ENCODE peak calls at places on chromosomes 3 and 15, in four cellular contexts. One of them, this sample, is unnamed.

GRCh38 chr3:55637906-55638635 is 151.0 kb upstream of the WNT5A start:
- DNase-seq in H1: no peak
- DNase-seq in K562: no peak
- DNase-seq in HepG2: no peak
- DNase-seq in this sample: no peak

GRCh38 chr15:40263036-40263754 is 19.7 kb downstream of the ANKRD63 start:
- DNase-seq in H1: no peak
- DNase-seq in K562: no peak
- DNase-seq in HepG2: no peak
- DNase-seq in this sample: no peak

GRCh38 chr3:37997321-37997720 is 6.7 kb downstream of the VILL start:
- DNase-seq in H1: no peak
- DNase-seq in K562: no peak
- DNase-seq in HepG2: no peak
- DNase-seq in this sample: no peak

GRCh38 chr3:72591522-72592421 is 256.5 kb downstream of the SHQ1 start:
- DNase-seq in H1: no peak
- DNase-seq in K562: peak
- DNase-seq in HepG2: no peak
- DNase-seq in this sample: no peak

GRCh38 chr3:182904164-182904563 is 76.2 kb downstream of the DCUN1D1 start:
- DNase-seq in H1: no peak
- DNase-seq in K562: no peak
- DNase-seq in HepG2: no peak
- DNase-seq in this sample: no peak

GRCh38 chr3:114453296-114453888 is 159.6 kb downstream of the TIGIT start:
- DNase-seq in H1: no peak
- DNase-seq in K562: no peak
- DNase-seq in HepG2: no peak
- DNase-seq in this sample: no peak

GRCh38 chr3:183224581-183224980 is 28.5 kb upstream of the B3GNT5 start:
- DNase-seq in H1: no peak
- DNase-seq in K562: no peak
- DNase-seq in HepG2: no peak
- DNase-seq in this sample: no peak

GRCh38 chr3:45640091-45640507 is 45.5 kb downstream of the LIMD1 start:
- DNase-seq in H1: no peak
- DNase-seq in K562: peak
- DNase-seq in HepG2: no peak
- DNase-seq in this sample: no peak

GRCh38 chr15:33358303-33358702 is 47.5 kb downstream of the RYR3 start:
- DNase-seq in H1: no peak
- DNase-seq in K562: no peak
- DNase-seq in HepG2: no peak
- DNase-seq in this sample: no peak

GRCh38 chr15:41620536-41621199 is 39.5 kb upstream of the MGA start:
- DNase-seq in H1: no peak
- DNase-seq in K562: no peak
- DNase-seq in HepG2: no peak
- DNase-seq in this sample: no peak

GRCh38 chr3:175704366-175705041 is 845.4 kb downstream of the NAALADL2 start:
- DNase-seq in H1: no peak
- DNase-seq in K562: no peak
- DNase-seq in HepG2: no peak
- DNase-seq in this sample: no peak

GRCh38 chr3:115494826-115495225 is 128.5 kb upstream of the GAP43 start:
- DNase-seq in H1: no peak
- DNase-seq in K562: no peak
- DNase-seq in HepG2: no peak
- DNase-seq in this sample: no peak

GRCh38 chr3:58029842-58030584 is 21.8 kb downstream of the FLNB start:
- DNase-seq in H1: no peak
- DNase-seq in K562: no peak
- DNase-seq in HepG2: no peak
- DNase-seq in this sample: no peak

GRCh38 chr3:72891053-72891855 is 3.4 kb downstream of the GXYLT2 start:
- DNase-seq in H1: no peak
- DNase-seq in K562: peak
- DNase-seq in HepG2: peak
- DNase-seq in this sample: no peak

GRCh38 chr3:23435318-23435717 is 232.2 kb downstream of the UBE2E2 start:
- DNase-seq in H1: no peak
- DNase-seq in K562: no peak
- DNase-seq in HepG2: no peak
- DNase-seq in this sample: no peak

GRCh38 chr3:187919990-187920389 is 174.7 kb upstream of the BCL6 start:
- DNase-seq in H1: no peak
- DNase-seq in K562: no peak
- DNase-seq in HepG2: no peak
- DNase-seq in this sample: no peak

GRCh38 chr3:158167737-158168469 is 58.0 kb downstream of the RSRC1 start:
- DNase-seq in H1: no peak
- DNase-seq in K562: peak
- DNase-seq in HepG2: peak
- DNase-seq in this sample: peak

GRCh38 chr3:182710557-182711157 is 82.6 kb upstream of the ATP11B start:
- DNase-seq in H1: no peak
- DNase-seq in K562: peak
- DNase-seq in HepG2: peak
- DNase-seq in this sample: peak

GRCh38 chr3:16147226-16147625 is 27.3 kb upstream of the GALNT15 start:
- DNase-seq in H1: no peak
- DNase-seq in K562: no peak
- DNase-seq in HepG2: no peak
- DNase-seq in this sample: no peak

GRCh38 chr3:119330181-119330580 is 36.0 kb downstream of the ARHGAP31 start:
- DNase-seq in H1: no peak
- DNase-seq in K562: no peak
- DNase-seq in HepG2: no peak
- DNase-seq in this sample: no peak

GRCh38 chr15:79004336-79004735 is 59.5 kb upstream of the CTSH start:
- DNase-seq in H1: no peak
- DNase-seq in K562: peak
- DNase-seq in HepG2: peak
- DNase-seq in this sample: peak

GRCh38 chr3:188362405-188362831 is 208.5 kb downstream of the LPP start:
- DNase-seq in H1: no peak
- DNase-seq in K562: no peak
- DNase-seq in HepG2: peak
- DNase-seq in this sample: peak

GRCh38 chr3:69218079-69218478 is 95.7 kb upstream of the LMOD3 start:
- DNase-seq in H1: no peak
- DNase-seq in K562: no peak
- DNase-seq in HepG2: no peak
- DNase-seq in this sample: no peak

GRCh38 chr3:190096345-190096744 is 24.4 kb downstream of the P3H2 start:
- DNase-seq in H1: no peak
- DNase-seq in K562: no peak
- DNase-seq in HepG2: no peak
- DNase-seq in this sample: no peak

GRCh38 chr3:186380622-186381380 is 18.8 kb upstream of the DGKG start:
- DNase-seq in H1: no peak
- DNase-seq in K562: no peak
- DNase-seq in HepG2: no peak
- DNase-seq in this sample: no peak

GRCh38 chr3:16239776-16240175 is 25.0 kb downstream of the DPH3 start:
- DNase-seq in H1: no peak
- DNase-seq in K562: no peak
- DNase-seq in HepG2: no peak
- DNase-seq in this sample: no peak

GRCh38 chr3:49513494-49514179 is 40.6 kb upstream of the BSN start:
- DNase-seq in H1: no peak
- DNase-seq in K562: no peak
- DNase-seq in HepG2: no peak
- DNase-seq in this sample: no peak

GRCh38 chr15:25345943-25346342 is 92.9 kb downstream of the UBE3A start:
- DNase-seq in H1: peak
- DNase-seq in K562: no peak
- DNase-seq in HepG2: peak
- DNase-seq in this sample: no peak

GRCh38 chr3:5875056-5875455 is 687.5 kb downstream of the EDEM1 start:
- DNase-seq in H1: no peak
- DNase-seq in K562: no peak
- DNase-seq in HepG2: no peak
- DNase-seq in this sample: no peak

GRCh38 chr3:63588897-63589296 is 63.6 kb upstream of the SNTN start:
- DNase-seq in H1: no peak
- DNase-seq in K562: no peak
- DNase-seq in HepG2: no peak
- DNase-seq in this sample: no peak

GRCh38 chr15:35697549-35698299 is 151.8 kb upstream of the DPH6 start:
- DNase-seq in H1: no peak
- DNase-seq in K562: no peak
- DNase-seq in HepG2: no peak
- DNase-seq in this sample: no peak

GRCh38 chr3:55341502-55342031 is 145.5 kb downstream of the WNT5A start:
- DNase-seq in H1: no peak
- DNase-seq in K562: no peak
- DNase-seq in HepG2: no peak
- DNase-seq in this sample: no peak

GRCh38 chr3:55729546-55729945 is 242.4 kb upstream of the WNT5A start:
- DNase-seq in H1: no peak
- DNase-seq in K562: no peak
- DNase-seq in HepG2: no peak
- DNase-seq in this sample: no peak

GRCh38 chr15:43518073-43518761 is 809 bp downstream of the MAP1A start:
- DNase-seq in H1: peak
- DNase-seq in K562: peak
- DNase-seq in HepG2: no peak
- DNase-seq in this sample: no peak

GRCh38 chr3:11903447-11903846 is 56.8 kb upstream of the TAMM41 start:
- DNase-seq in H1: no peak
- DNase-seq in K562: no peak
- DNase-seq in HepG2: no peak
- DNase-seq in this sample: no peak
- TF ChIP-seq FOSL1 in H1: no peak
- TF ChIP-seq FOSL1 in K562: no peak
- TF ChIP-seq FOSL1 in HepG2: no peak
- TF ChIP-seq FOSL1 in this sample: no peak

DNA sequence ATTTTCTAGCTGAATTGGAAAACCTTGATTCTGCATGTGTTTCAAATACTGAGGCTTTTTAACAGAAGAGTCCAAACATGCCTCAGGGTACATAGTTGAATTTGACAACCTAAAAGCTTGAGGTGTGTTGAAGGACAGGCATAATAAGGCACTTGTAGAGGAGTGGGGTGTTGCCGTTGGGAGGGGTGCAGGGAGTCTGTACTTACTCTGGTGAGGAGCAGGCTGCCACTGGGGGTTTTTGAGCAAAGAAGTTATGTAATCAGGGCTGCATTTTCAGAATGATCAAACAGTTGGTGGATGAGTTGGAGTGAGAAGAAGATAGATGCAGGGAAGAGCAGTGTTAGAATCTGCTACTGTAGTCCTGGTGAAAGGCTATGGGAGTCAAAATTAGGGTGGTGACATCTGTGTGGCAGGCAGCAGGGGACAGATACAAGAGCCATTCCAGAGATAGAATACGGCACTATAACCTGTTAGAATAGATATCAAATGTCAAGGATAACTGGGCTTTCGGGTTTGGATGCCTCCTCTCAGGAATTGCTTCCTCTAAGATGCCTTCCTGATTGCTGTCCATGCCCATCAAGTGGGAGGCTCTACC is 161.6 kb downstream of the GHSR start:
- DNase-seq in H1: no peak
- DNase-seq in K562: no peak
- DNase-seq in HepG2: no peak
- DNase-seq in this sample: no peak
- H3K27ac ChIP-seq in H1: no peak
- H3K27ac ChIP-seq in K562: no peak
- H3K27ac ChIP-seq in HepG2: peak
- H3K27ac ChIP-seq in this sample: no peak

GRCh38 chr3:133880287-133880686 is 15.4 kb downstream of the RAB6B start:
- DNase-seq in H1: no peak
- DNase-seq in K562: no peak
- DNase-seq in HepG2: no peak
- DNase-seq in this sample: no peak
- TF ChIP-seq FOSL1 in H1: no peak
- TF ChIP-seq FOSL1 in K562: no peak
- TF ChIP-seq FOSL1 in HepG2: no peak
- TF ChIP-seq FOSL1 in this sample: no peak

GRCh38 chr3:52429779-52430415 is 15.0 kb downstream of the SEMA3G start:
- DNase-seq in H1: no peak
- DNase-seq in K562: no peak
- DNase-seq in HepG2: peak
- DNase-seq in this sample: no peak
- H3K27ac ChIP-seq in H1: no peak
- H3K27ac ChIP-seq in K562: no peak
- H3K27ac ChIP-seq in HepG2: peak
- H3K27ac ChIP-seq in this sample: no peak

GRCh38 chr15:69088300-69088965 is 72.0 kb upstream of the GLCE start:
- DNase-seq in H1: no peak
- DNase-seq in K562: no peak
- DNase-seq in HepG2: no peak
- DNase-seq in this sample: no peak
- TF ChIP-seq FOSL1 in H1: no peak
- TF ChIP-seq FOSL1 in K562: no peak
- TF ChIP-seq FOSL1 in HepG2: no peak
- TF ChIP-seq FOSL1 in this sample: no peak

GRCh38 chr15:75030023-75030413 is 6.6 kb downstream of the PPCDC start:
- DNase-seq in H1: no peak
- DNase-seq in K562: no peak
- DNase-seq in HepG2: no peak
- DNase-seq in this sample: no peak
- H3K27ac ChIP-seq in H1: no peak
- H3K27ac ChIP-seq in K562: no peak
- H3K27ac ChIP-seq in HepG2: no peak
- H3K27ac ChIP-seq in this sample: no peak

GRCh38 chr15:56929389-56929788 is 10.9 kb downstream of the TCF12 start:
- DNase-seq in H1: no peak
- DNase-seq in K562: peak
- DNase-seq in HepG2: no peak
- DNase-seq in this sample: no peak
- TF ChIP-seq FOSL1 in H1: no peak
- TF ChIP-seq FOSL1 in K562: peak
- TF ChIP-seq FOSL1 in HepG2: no peak
- TF ChIP-seq FOSL1 in this sample: peak

DNA sequence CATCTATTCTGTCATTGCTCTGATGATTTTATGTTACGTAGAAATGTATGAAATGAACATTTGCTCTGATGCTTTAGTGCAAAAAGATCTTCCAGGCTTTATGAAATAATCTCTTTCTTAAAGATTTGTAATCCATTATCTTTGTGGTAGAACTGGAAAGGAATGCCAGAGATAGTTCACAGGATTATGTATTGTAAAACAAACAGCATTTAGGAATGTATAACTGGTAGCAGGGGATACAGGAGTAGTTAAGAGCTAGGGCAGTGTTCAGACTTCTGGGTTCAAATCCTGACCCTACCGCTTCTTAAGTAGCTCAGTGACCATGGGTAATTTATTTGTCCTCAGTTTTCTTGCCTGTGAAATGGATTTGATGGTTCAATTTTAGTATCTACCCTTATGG is 429.8 kb upstream of the TPM1 start:
- DNase-seq in H1: no peak
- DNase-seq in K562: no peak
- DNase-seq in HepG2: no peak
- DNase-seq in this sample: no peak
- H3K27ac ChIP-seq in H1: no peak
- H3K27ac ChIP-seq in K562: no peak
- H3K27ac ChIP-seq in HepG2: no peak
- H3K27ac ChIP-seq in this sample: no peak

This sample was measured in HCT116.